ENCODE peak calls at places on chromosomes 6 and 20, in five cellular contexts. C, R, O, D and H are unnamed samples.

GRCh38 chr6:90892271-90892670 is 305.4 kb upstream of the MAP3K7 start:
- DNase-seq in C (peak), R (no peak), O (no peak), D (no peak), H (no peak)

GRCh38 chr6:127869183-127869582 is 31.7 kb downstream of the THEMIS start:
- DNase-seq in C (no peak), R (no peak), O (no peak), D (no peak), H (no peak)

GRCh38 chr6:156825475-156825874 is 48.3 kb downstream of the ARID1B start:
- DNase-seq in C (no peak), R (no peak), O (no peak), D (no peak), H (no peak)

GRCh38 chr6:155782320-155782730 is 326.7 kb upstream of the NOX3 start:
- DNase-seq in C (no peak), R (no peak), O (no peak), D (no peak), H (peak)

GRCh38 chr6:113359155-113360140 is 497.7 kb upstream of the MARCKS start:
- DNase-seq in C (no peak), R (no peak), O (no peak), D (no peak), H (no peak)

GRCh38 chr6:43770417-43771209 is 602 bp downstream of the VEGFA start:
- DNase-seq in C (peak), R (no peak), O (peak), D (peak), H (no peak)

GRCh38 chr6:124670801-124671200 is 291.4 kb upstream of the RNF217 start:
- DNase-seq in C (no peak), R (no peak), O (no peak), D (no peak), H (no peak)

GRCh38 chr6:130713144-130713543 is 114.1 kb upstream of the SMLR1 start:
- DNase-seq in C (peak), R (no peak), O (no peak), D (no peak), H (no peak)

GRCh38 chr6:149079911-149080501 is 237.5 kb upstream of the TAB2 start:
- DNase-seq in C (no peak), R (no peak), O (no peak), D (no peak), H (no peak)

GRCh38 chr20:48928832-48929725 is 7.6 kb downstream of the ARFGEF2 start:
- DNase-seq in C (no peak), R (no peak), O (no peak), D (no peak), H (no peak)

GRCh38 chr6:27791182-27791939 is 120.8 kb downstream of the OR2B2 start:
- DNase-seq in C (peak), R (no peak), O (peak), D (peak), H (peak)

GRCh38 chr20:13220194-13220856 is 749 bp upstream of the ISM1 start:
- DNase-seq in C (peak), R (no peak), O (no peak), D (no peak), H (no peak)

GRCh38 chr6:151289399-151290007 is 49.7 kb downstream of the AKAP12 start:
- DNase-seq in C (no peak), R (no peak), O (no peak), D (no peak), H (no peak)

GRCh38 chr6:144468709-144469108 is 183.6 kb downstream of the UTRN start:
- DNase-seq in C (no peak), R (no peak), O (no peak), D (no peak), H (no peak)

GRCh38 chr20:63254536-63255384 is 497 bp upstream of the NKAIN4 start:
- DNase-seq in C (peak), R (no peak), O (no peak), D (no peak), H (no peak)
- TF ChIP-seq EZH2 in C (peak), R (no peak), O (peak), D (no peak), H (no peak)

GRCh38 chr20:54132612-54133433 is 41.0 kb downstream of the CYP24A1 start:
- DNase-seq in C (peak), R (no peak), O (peak), D (no peak), H (peak)

GRCh38 chr20:54134445-54135220 is 39.2 kb downstream of the CYP24A1 start:
- DNase-seq in C (no peak), R (no peak), O (peak), D (no peak), H (peak)

GRCh38 chr20:54137115-54137514 is 36.7 kb downstream of the CYP24A1 start:
- DNase-seq in C (no peak), R (no peak), O (no peak), D (no peak), H (no peak)

GRCh38 chr20:54131675-54132611 is 41.8 kb downstream of the CYP24A1 start:
- DNase-seq in C (no peak), R (no peak), O (no peak), D (no peak), H (no peak)

DNA sequence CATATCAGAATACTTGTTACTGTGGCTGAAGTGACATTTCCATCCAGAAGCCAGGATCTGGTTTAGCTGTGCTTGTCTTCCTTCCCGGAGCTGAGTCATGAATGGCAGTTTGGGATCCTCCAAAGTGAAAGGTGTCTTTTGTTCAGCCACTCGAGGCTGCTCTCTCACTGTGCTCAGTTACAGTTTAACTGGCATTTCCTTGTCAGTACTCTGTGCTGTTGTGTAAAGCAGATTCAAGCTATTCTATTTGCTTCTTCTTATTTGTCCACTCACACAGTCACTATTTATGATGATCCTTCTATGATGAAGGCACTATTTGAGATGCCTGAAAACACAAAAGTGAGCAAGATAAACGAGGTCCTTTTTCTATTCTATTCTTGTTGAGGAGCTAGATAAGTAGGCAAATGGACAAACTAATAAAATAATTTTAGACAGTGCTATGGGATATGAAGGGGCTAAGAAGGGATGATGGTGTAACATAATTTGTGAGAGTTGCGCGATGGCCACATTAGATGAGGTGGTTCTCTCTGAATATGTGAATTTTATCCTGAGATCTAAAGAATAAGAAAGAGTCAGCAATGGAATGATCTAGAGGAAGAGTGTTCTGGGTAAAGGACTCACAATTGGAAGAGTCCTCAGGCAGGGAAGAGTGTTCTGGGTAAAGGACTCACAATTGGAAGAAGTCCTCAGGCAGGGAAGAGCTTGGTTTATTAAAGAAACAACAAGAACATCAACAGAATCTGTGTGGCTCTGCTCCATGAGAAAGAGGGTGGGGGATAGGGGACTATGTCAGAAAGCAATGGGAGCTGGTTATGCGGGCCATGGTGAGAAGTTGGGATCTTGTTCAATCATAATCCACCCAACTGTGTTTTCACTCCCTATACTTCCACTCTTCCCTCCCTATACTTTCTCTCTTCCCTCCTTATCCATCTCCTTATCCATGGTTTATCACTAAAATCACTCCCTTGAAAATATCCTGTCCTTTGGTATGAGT is 40.1 kb downstream of the CYP24A1 start:
- DNase-seq in C (no peak), R (no peak), O (peak), D (no peak), H (peak)
- H3K4me2 ChIP-seq in C (no peak), R (no peak), O (peak), D (no peak), H (peak)

DNA sequence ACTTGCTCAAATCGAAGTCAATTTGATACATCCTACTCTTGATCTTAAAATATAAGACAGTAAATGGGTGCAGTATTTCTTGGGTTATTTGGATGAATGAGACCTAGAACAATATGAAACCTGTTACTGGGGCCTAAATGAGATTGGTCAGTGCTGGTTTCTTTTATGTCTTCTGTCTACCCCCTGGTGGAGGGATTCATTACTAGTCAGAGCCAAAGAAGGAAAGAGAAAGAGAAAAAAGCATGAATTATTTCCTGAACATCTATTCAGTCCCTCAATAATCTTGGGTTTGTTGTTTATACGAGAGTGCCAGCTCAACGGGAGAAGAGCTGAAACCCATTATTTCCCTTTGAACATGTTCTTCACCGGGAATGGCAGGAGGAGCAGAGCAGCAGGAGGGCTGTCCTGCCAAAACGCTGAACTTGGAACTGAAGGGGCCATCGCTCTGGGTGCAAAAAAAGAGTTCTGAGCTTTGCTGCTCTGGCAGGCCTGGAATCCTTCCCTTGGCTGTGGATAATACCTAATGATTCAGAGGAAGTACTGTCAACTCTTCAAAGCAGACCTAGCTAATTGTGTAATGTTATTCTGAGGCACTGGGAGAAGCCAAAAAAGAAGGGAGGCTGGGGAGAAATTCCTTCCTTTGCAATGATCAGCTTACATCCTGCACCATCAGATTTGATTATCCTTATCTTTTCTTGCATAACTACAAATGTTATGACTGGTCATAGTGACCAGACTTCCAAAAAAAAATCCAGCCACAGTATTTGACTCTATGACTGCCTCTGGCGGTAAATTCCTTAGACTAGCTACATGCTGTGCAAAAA is 72.0 kb downstream of the BLOC1S5 start:
- DNase-seq in C (peak), R (peak), O (peak), D (peak), H (peak)
- TF ChIP-seq REST in C (no peak), R (no peak), O (no peak), D (no peak), H (no peak)

GRCh38 chr6:30481213-30481964 is 7.9 kb upstream of the HLA-E start:
- DNase-seq in C (peak), R (no peak), O (no peak), D (no peak), H (no peak)
- TF ChIP-seq EZH2 in C (peak), R (no peak), O (peak), D (no peak), H (no peak)

GRCh38 chr6:26207248-26207801 is 120.1 kb downstream of the HFE start:
- DNase-seq in C (no peak), R (no peak), O (no peak), D (no peak), H (no peak)
- H3K4me2 ChIP-seq in C (peak), R (peak), O (no peak), D (peak), H (no peak)

DNA sequence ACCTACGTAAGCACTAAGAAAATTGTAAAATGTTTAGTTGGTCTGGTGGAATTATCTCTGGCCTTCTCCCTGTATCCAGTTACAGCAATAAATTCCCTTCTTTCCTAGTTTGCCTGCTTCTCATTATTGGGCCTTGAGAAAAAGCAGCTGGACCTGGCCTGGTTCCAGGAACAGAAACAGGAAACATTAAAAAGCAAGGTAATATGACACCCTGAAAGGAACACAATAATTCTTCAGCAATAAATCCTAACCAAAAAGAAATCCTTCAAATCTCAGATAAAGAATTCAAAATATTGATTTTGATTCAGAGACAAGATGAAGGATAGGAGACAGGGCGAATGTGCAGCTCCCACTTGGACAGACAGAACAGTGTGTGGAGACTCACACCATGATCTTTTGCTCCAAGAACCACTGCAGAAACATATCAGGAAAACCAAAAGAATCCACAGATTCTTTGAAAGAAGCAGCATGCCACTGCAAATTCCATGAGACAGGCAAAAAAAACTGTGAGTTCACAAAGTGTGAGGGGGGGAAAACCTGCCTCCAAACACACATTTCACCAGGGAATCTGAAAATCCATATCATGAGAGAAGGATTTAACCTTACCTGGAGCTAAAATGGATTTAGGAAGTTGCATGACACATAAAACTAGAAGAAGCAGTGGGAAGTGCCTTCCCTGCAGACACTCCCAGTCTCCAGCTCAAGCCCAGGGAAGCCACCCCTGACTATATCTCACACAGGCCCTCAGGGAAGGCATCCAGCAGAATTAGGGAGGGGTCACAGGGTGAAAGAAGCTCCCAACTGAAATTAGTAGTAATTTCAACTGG is 28.9 kb downstream of the TREM1 start:
- DNase-seq in C (no peak), R (no peak), O (no peak), D (no peak), H (no peak)
- TF ChIP-seq REST in C (no peak), R (no peak), O (no peak), D (no peak), H (no peak)

DNA sequence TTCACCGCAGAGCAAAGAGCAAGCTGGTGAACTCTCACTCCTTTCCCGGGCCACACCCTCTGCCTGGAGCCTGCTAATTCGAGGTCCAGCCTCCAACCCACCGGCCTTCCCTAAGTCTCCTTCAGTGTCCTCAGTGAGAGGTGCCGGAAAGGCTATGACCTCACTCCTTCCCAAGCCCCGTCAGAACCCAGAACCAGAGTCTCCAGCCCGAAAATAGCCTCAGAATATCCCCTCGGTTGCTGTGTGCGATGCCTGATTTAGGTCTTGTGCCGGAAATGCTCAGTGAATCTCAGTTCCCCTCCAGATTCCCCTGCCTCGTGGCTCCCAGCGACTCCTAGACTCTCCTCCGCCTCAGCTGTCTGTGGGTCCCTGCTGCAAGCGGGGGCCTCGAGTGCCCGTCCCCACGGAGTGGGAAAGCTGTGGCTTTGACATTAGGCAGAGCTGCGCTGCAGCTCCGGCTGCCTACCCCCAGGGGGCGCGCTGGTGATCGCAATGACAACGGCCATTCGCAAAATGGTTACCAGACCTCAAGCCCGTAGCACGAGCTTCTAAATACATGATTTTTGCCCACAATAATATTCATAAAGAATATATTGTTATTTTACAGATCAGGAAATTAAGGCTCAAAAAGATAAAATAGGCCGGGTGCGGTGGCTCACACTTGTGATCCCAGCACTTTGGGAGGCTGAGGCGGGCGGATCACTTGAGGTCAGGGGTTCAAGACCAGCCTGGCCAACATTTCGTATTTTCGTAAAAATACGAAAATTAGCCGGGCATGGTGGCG is 4.2 kb upstream of the BNIP5 start:
- DNase-seq in C (peak), R (peak), O (peak), D (peak), H (peak)
- TF ChIP-seq EZH2 in C (no peak), R (no peak), O (no peak), D (no peak), H (no peak)

DNA sequence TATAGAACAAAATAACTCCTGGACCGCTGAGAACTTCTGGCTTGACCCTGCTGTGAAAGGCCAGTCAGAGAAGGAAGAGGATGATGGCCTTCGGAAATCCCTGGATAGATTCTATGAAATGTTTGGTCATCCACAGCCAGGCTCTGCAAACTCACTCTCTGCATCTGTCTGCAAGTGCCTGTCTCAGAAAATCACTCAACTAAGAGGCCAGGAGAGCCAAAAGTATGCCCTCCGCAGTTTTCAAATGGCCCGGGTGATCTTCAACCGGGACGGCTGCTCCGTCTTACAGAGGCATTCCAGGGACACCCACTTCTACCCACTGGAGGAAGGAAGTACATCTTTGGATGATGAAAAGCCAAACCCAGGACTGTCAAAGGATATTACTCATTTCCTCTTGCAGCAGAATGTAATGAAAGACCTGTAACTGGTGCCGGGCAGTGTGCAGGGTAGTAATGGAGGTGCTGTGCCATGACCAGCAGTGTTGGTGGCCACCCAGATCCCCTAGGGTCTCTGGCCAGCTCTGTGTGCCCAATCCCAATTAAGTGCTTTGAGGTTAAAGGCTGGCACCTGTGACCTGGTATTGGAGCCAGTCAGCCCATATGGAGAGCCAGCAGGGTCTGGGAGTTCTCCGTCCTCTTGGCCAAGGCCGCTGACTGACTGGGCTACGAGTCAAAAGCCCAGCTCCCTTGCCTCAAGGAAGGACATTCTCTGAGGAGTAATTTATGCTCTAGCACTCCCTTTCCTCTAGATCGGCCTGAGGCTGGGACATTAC is 87.1 kb downstream of the TRMT6 start:
- DNase-seq in C (no peak), R (no peak), O (no peak), D (no peak), H (no peak)
- H3K4me2 ChIP-seq in C (no peak), R (no peak), O (no peak), D (no peak), H (peak)

DNA sequence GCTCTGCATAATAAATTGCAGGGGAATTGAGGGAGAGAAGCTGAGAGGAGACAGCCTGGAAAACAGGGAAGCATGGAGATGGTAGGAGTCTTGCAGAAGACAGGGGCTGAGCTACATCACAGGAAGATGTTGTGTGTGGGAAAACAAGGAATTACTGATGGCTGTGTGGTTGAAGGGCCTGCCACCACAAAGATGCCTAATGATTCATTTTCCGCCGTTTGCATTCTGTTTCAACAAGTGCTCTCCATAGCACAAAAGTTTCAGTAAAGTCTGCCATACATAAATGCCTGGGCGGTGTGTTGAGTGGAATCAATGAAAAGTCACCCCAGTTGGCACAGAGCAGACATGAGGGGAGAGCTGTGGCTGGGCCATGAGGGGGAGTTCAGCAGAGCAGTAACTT is 5.6 kb upstream of the KLHL31 start:
- DNase-seq in C (no peak), R (no peak), O (no peak), D (no peak), H (no peak)
- TF ChIP-seq REST in C (no peak), R (no peak), O (no peak), D (no peak), H (no peak)